ENCODE peak calls at places on chromosomes 2 and 18, in five cellular contexts. P, V, X, J and H are unnamed samples.

GRCh38 chr2:232260075-232260474 is 118.5 kb upstream of the ALPP start:
- DNase-seq in P (no peak), V (no peak), X (peak; percentile 96), J (no peak), H (peak; percentile 41)

GRCh38 chr18:12015697-12016062 is 34.4 kb downstream of the IMPA2 start:
- DNase-seq in P (no peak), V (no peak), X (no peak), J (no peak), H (no peak)

GRCh38 chr2:233795735-233796171 is 17.6 kb downstream of the MROH2A start:
- DNase-seq in P (peak; percentile 20), V (no peak), X (no peak), J (peak; percentile 26), H (no peak)

GRCh38 chr2:164039270-164039669 is 303.5 kb upstream of the FIGN start:
- DNase-seq in P (no peak), V (no peak), X (no peak), J (no peak), H (no peak)

GRCh38 chr18:37362158-37362890 is 203.3 kb downstream of the CELF4 start:
- DNase-seq in P (peak; percentile 88), V (no peak), X (no peak), J (peak; percentile 74), H (no peak)

GRCh38 chr2:203594541-203594940 is 59.4 kb upstream of the RAPH1 start:
- DNase-seq in P (no peak), V (no peak), X (peak; percentile 67), J (no peak), H (no peak)

GRCh38 chr2:12965540-12966269 is 249.0 kb downstream of the TRIB2 start:
- DNase-seq in P (no peak), V (no peak), X (peak; percentile 85), J (no peak), H (no peak)

GRCh38 chr2:207108440-207108839 is 57.3 kb downstream of the KLF7 start:
- DNase-seq in P (no peak), V (no peak), X (no peak), J (no peak), H (no peak)

GRCh38 chr2:12750166-12750905 is 33.6 kb downstream of the TRIB2 start:
- DNase-seq in P (no peak), V (no peak), X (no peak), J (no peak), H (no peak)

GRCh38 chr2:40746150-40746549 is 294.3 kb upstream of the SLC8A1 start:
- DNase-seq in P (no peak), V (no peak), X (no peak), J (no peak), H (peak; percentile 23)

GRCh38 chr2:57527685-57528084 is 518.9 kb upstream of the VRK2 start:
- DNase-seq in P (no peak), V (no peak), X (no peak), J (no peak), H (no peak)

GRCh38 chr18:54961016-54961423 is 1.8 kb upstream of the CCDC68 start:
- DNase-seq in P (no peak), V (no peak), X (peak; percentile 97), J (no peak), H (no peak)

GRCh38 chr2:134173338-134174016 is 80.4 kb upstream of the MGAT5 start:
- DNase-seq in P (no peak), V (no peak), X (no peak), J (no peak), H (no peak)

DNA sequence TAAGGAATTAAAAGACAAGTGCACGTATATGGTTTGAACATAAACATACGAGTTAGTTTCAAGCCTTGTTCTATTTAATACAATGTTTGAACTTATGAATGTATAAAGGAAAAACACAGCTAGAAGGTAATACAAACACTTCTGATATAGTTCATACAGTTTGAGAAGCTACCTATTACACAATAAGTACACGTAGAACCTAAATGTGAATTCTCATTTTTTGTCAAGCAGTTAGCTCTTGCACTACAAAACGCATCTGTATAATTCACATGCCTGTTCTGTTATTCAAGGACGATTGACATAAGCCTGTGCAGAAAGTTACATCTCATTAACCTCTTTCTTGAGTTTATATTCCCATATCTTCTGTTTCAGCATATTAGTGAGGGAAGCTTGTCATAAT is 2.7 kb downstream of the LRP1B start:
- DNase-seq in P (no peak), V (no peak), X (no peak), J (no peak), H (no peak)
- H2BK12ac ChIP-seq in P (no peak overlapping the region), V (no peak overlapping the region), X (no peak overlapping the region), J (no peak overlapping the region), H (no peak overlapping the region)

GRCh38 chr2:196260546-196260945 is 89.2 kb upstream of the STK17B start:
- DNase-seq in P (no peak), V (no peak), X (no peak), J (no peak), H (no peak)
- H3K4ac ChIP-seq in P (no peak overlapping the region), V (no peak overlapping the region), X (peak overlapping the region; percentile 40), J (no peak overlapping the region), H (no peak overlapping the region)

GRCh38 chr2:37457401-37457901 is 113.0 kb downstream of the QPCT start:
- DNase-seq in P (no peak), V (no peak), X (peak; percentile 39), J (no peak), H (no peak)

GRCh38 chr2:37458133-37458532 is 113.7 kb downstream of the QPCT start:
- DNase-seq in P (no peak), V (no peak), X (no peak), J (no peak), H (no peak)

GRCh38 chr2:37459095-37459981 is 114.9 kb downstream of the QPCT start:
- DNase-seq in P (no peak), V (no peak), X (peak; percentile 79), J (no peak), H (peak; percentile 31)

GRCh38 chr2:37464064-37464463 is 119.6 kb downstream of the QPCT start:
- DNase-seq in P (no peak), V (no peak), X (no peak), J (no peak), H (no peak)

DNA sequence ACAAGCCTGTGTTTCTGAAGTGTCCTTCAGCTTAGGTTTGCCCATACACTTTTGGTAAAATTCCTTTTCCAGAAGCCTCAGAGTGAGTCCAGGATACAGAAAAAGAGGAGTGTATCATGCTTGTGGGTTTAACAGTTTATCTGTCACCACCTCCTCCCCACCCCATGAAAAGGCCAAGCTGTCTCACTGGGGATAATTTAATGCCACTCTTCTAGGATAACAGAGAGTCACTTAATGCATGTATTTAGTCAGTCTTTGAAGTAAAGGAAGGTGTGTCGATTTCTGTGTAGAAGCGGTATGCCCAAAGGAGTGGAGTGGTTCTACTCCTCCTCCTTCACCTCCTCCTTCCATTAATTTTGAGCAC is 116.4 kb downstream of the QPCT start:
- DNase-seq in P (no peak), V (no peak), X (no peak), J (no peak), H (no peak)
- H2AFZ ChIP-seq in P (no peak overlapping the region), V (no peak overlapping the region), X (no peak overlapping the region), J (no peak overlapping the region), H (no peak overlapping the region)

DNA sequence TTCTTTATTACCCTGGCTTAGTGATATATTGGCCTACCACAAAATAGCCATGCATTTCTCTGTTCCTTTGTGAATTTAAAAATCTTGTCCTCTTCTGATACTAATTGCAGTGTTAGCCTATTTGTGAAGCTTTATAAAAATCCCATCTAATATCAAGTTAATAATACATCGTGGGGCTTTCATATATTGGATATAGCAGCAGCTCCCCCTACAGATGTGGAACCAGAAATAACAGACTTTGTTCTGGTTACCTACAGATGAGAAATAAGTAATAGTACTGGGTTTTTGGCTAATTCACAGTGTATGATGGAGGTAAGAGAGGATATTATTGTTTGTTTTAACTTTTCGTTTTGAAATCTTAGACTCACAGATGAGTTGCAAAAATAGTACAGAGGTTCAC is 1661.7 kb upstream of the PIK3C3 start:
- DNase-seq in P (no peak), V (no peak), X (no peak), J (no peak), H (no peak)
- H2BK12ac ChIP-seq in P (no peak overlapping the region), V (no peak overlapping the region), X (no peak overlapping the region), J (no peak overlapping the region), H (no peak overlapping the region)

DNA sequence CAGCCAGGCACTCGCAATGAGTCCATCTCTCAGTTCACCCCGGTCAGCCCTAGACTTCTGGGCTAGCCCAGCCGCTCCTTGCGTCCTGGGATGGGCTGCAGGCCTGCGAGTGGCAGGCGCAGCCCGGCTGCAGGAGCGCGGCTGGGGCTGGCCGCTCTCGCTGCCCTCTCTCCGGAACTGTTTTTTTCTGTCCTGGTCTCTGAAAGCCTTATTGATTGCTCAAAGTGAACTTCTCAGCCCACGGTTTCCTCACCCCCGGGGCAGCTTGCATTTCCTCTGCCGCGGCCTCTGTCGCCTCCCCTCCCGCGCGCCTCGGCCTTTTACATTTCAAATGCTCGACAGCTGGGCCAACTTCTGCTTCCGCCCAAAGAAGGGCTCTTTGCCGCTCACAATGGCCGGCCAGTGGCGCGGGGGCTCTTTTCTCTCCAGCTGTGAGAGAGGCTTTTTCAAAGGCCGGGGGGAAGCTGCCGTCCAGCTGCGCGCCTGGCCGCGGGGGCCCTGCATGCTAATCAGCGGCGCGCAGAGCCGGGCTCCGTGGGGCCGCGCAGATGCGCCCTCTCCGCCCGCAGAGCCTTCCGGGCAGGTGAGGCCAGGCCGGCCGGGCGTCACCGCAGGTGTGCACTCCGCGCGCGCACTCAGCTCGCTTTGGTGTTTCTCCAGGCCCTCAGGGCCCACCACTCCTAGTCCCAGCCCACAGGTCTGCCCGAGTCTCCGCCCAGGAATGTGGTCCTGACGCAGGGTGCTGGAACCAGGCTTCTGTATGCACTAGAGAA is 513.8 kb downstream of the RNF144A start:
- DNase-seq in P (peak; percentile 95), V (peak; percentile 35), X (peak; percentile 10), J (peak; percentile 83), H (peak; percentile 95)
- H3K4ac ChIP-seq in P (no peak overlapping the region), V (no peak overlapping the region), X (peak overlapping the region; percentile 71), J (peak overlapping the region; percentile 97), H (no peak overlapping the region)

DNA sequence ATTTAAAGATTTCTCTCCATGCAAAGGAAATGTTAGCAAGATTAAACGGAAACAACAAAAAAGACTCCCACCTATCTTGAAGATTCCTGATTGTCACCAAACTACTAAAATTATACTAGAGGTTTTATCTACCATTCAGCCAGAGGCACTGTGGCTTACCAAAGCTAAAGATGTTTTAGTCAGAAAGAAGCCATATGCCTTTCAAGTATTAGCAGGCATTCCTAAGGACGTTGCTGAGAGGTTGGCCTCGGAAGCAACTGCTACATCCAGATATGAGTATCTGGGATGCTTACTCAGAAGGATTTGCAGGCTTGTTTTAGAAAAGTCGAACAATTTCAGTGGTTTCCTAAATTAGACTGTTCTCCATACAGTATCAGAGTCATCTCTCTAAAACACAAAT is 88.3 kb upstream of the UBE2E3 start:
- DNase-seq in P (no peak), V (no peak), X (no peak), J (no peak), H (no peak)
- H2AFZ ChIP-seq in P (no peak overlapping the region), V (no peak overlapping the region), X (no peak overlapping the region), J (no peak overlapping the region), H (no peak overlapping the region)

GRCh38 chr2:174510583-174511189 is 23.9 kb upstream of the GPR155 start:
- DNase-seq in P (no peak), V (peak; percentile 38), X (peak; percentile 17), J (no peak), H (no peak)
- H2BK12ac ChIP-seq in P (no peak overlapping the region), V (no peak overlapping the region), X (no peak overlapping the region), J (no peak overlapping the region), H (no peak overlapping the region)